ENCODE peak calls at places on chromosome 16, in ten cellular contexts. U is A549, F is sigmoid colon, Y is ovary, Z is transverse colon, Q is H1, P is stomach, A is SK-N-SH, S is tibial nerve, B is suprapubic skin. V is an unnamed sample.

GRCh38 chr16:85798283-85798776 is 1.0 kb downstream of the EMC8 start:
- DNase-seq in Y (no peak), F (no peak), A (no peak), Q (no peak), S (no peak), Z (no peak), U (no peak), P (no peak), B (no peak), V (no peak)

GRCh38 chr16:78630102-78630501 is 530.6 kb downstream of the WWOX start:
- DNase-seq in B (no peak), U (no peak), Y (no peak), Z (no peak), P (no peak), S (no peak), A (no peak), Q (no peak), F (no peak), V (no peak)

GRCh38 chr16:89921699-89922476 is 1.3 kb upstream of the TUBB3 start:
- DNase-seq in Z (peak; percentile 59), B (peak; percentile 78), P (peak; percentile 58), Y (peak; percentile 65), F (peak; percentile 93), Q (peak; percentile 69), U (peak; percentile 90), S (no peak), A (peak; percentile 84), V (no peak)

GRCh38 chr16:88013766-88014165 is 62.5 kb downstream of the BANP start:
- DNase-seq in S (no peak), Z (peak; percentile 77), Y (no peak), A (no peak), P (peak; percentile 29), B (peak; percentile 40), Q (no peak), U (no peak), F (no peak), V (no peak)

GRCh38 chr16:59632266-59632855 is 898.2 kb upstream of the GOT2 start:
- DNase-seq in S (no peak), A (no peak), F (no peak), U (peak; percentile 48), Q (no peak), Y (no peak), B (no peak), Z (no peak), P (no peak), V (no peak)

GRCh38 chr16:75627856-75628255 is 4.8 kb upstream of the ADAT1 start:
- DNase-seq in B (no peak), Y (no peak), A (no peak), F (no peak), S (no peak), P (no peak), Z (no peak), Q (no peak), U (no peak), V (no peak)

GRCh38 chr16:83215417-83216001 is 588.7 kb downstream of the CDH13 start:
- DNase-seq in Q (peak; percentile 97), S (no peak), A (peak; percentile 49), B (no peak), U (peak; percentile 37), Y (no peak), P (peak; percentile 39), Z (peak; percentile 37), F (no peak), V (no peak)

GRCh38 chr16:53545433-53545832 is 42.4 kb upstream of the AKTIP start:
- DNase-seq in A (no peak), S (no peak), B (no peak), P (no peak), Q (no peak), U (no peak), Y (no peak), F (no peak), Z (no peak), V (no peak)

GRCh38 chr16:72689851-72690250 is 358.1 kb downstream of the ZFHX3 start:
- DNase-seq in Q (no peak), P (no peak), Y (no peak), A (no peak), F (no peak), S (no peak), Z (no peak), U (no peak), B (no peak), V (no peak)

GRCh38 chr16:50368410-50369132 is at the start of gene BRD7:
- DNase-seq in F (no peak), A (peak; percentile 97), S (peak; percentile 27), P (peak; percentile 66), B (no peak), Y (peak; percentile 58), Z (peak; percentile 64), U (peak; percentile 54), Q (peak; percentile 71), V (no peak)

GRCh38 chr16:50371036-50371716 is 2.4 kb upstream of the BRD7 start:
- DNase-seq in Q (no peak), P (no peak), Y (no peak), A (no peak), Z (no peak), S (no peak), B (no peak), U (no peak), F (no peak), V (peak; percentile 83)

GRCh38 chr16:50369133-50369804 is 481 bp upstream of the BRD7 start:
- DNase-seq in F (no peak), U (no peak), A (no peak), S (no peak), Y (no peak), Q (no peak), B (no peak), P (no peak), Z (no peak), V (no peak)

GRCh38 chr16:50366126-50366525 is 2.7 kb downstream of the BRD7 start:
- DNase-seq in Y (no peak), Z (no peak), U (no peak), Q (no peak), B (no peak), A (no peak), S (no peak), F (no peak), P (no peak), V (no peak)

DNA sequence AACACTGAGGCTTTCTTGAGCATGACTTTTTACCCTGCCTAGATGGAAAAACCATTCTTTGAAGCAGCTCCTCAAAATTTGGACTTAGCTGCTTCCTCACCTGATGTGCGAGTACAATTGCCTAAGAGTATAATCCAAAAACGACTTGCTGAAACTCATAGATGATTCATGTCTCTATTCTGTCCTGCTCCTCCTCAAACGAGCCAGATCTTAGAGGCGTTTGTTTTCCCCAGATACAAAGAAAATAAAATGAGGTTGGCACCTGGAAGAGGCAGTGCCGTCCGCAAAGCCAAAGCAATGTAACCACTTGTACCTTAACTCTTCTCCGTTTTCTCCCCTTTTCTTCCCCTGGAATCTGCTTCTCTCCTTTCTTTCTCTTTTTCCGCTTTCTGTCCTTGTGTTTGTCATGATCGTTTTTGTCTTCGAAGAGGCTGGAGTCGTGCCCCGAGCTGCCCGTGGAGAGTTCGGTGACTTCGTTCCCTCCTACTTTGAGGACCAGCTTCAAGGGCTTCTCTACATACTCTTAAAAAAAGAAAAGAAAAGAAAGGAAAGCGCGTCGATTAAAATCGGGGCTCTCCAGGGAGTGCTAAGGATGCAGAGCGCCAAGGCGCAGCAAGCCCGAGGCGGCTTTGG is 895 bp downstream of the BRD7 start:
- DNase-seq in U (no peak), P (no peak), Y (no peak), Z (no peak), Q (no peak), F (no peak), B (no peak), S (no peak), A (no peak), V (no peak)
- TF ChIP-seq EP300 in U (no peak), P (no peak), Y (no peak), Z (no peak), Q (no peak), F (no peak), B (no peak), S (no peak), A (no peak), V (no peak)

GRCh38 chr16:3134338-3135119 is at the start of gene ZNF213:
- DNase-seq in B (peak; percentile 97), F (peak; percentile 99), A (peak; percentile 94), Z (peak; percentile 97), Y (peak; percentile 94), P (peak; percentile 96), S (peak; percentile 93), Q (peak; percentile 88), U (peak; percentile 98), V (peak; percentile 99)
- TF ChIP-seq EP300 in B (no peak), F (no peak), A (no peak), Z (no peak), Y (no peak), P (no peak), S (peak; percentile 81), Q (no peak), U (no peak), V (no peak)

DNA sequence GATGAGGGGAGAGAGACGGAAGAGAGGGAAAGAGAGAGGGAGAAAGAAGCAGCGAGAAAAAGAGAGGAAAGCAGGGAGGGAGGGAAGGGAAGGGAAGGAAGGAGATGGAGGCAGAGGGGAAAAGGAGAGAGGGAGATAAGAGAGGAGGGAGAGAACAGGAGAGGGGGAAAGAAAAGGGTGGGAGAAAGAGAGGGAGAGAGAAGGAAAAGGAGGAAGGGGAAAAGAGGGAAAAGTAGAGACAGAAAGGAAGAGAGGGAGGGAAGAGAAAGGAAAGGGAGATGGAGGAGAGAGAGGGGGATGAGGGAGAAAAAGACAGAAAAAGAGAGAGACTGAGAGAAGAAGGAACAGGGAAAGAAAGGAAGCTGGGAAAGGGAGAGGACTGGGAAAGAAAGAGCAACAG is 814.4 kb downstream of the CDH11 start:
- DNase-seq in B (no peak), Z (no peak), A (no peak), F (no peak), P (no peak), S (no peak), U (no peak), Q (no peak), Y (no peak), V (no peak)
- TF ChIP-seq EP300 in B (no peak), Z (no peak), A (no peak), F (no peak), P (no peak), S (no peak), U (no peak), Q (no peak), Y (no peak), V (no peak)

GRCh38 chr16:11316331-11317015 is 28.8 kb upstream of the RMI2 start:
- DNase-seq in F (no peak), Z (no peak), S (no peak), A (no peak), U (no peak), Y (peak; percentile 37), B (no peak), P (no peak), Q (peak; percentile 71), V (no peak)

GRCh38 chr16:11313493-11314308 is 31.6 kb upstream of the RMI2 start:
- DNase-seq in U (no peak), Z (no peak), P (no peak), F (no peak), B (no peak), Q (no peak), Y (no peak), S (no peak), A (no peak), V (no peak)

GRCh38 chr16:11314309-11314894 is 30.9 kb upstream of the RMI2 start:
- DNase-seq in Z (no peak), U (no peak), P (no peak), Y (no peak), A (no peak), S (no peak), F (no peak), Q (no peak), B (no peak), V (no peak)

GRCh38 chr16:11312718-11313492 is 31.8 kb upstream of the PRM1 start:
- DNase-seq in Y (peak; percentile 61), U (peak; percentile 31), Z (peak; percentile 64), S (no peak), F (no peak), P (peak; percentile 59), B (no peak), Q (no peak), A (no peak), V (no peak)

GRCh38 chr16:11315499-11315898 is 29.8 kb upstream of the RMI2 start:
- DNase-seq in U (peak; percentile 38), P (no peak), Y (peak; percentile 42), Z (no peak), A (no peak), F (no peak), B (no peak), S (no peak), Q (peak; percentile 85), V (no peak)
- TF ChIP-seq EP300 in U (no peak), P (no peak), Y (no peak), Z (no peak), A (no peak), F (no peak), B (no peak), S (no peak), Q (no peak), V (no peak)